ENCODE peak calls at places on chromosome 20, in ten cellular contexts. One of them, this sample, is unnamed.

GRCh38 chr20:24450646-24451376 is 18.6 kb upstream of the SYNDIG1 start:
- DNase-seq in H9: no peak
- DNase-seq in GM23248: no peak
- DNase-seq in SK-N-SH: no peak
- DNase-seq in hepatocyte: no peak
- DNase-seq in HCT116: no peak
- DNase-seq in fibroblast of lung: no peak
- DNase-seq in OCI-LY7: no peak
- DNase-seq in GM23338: no peak
- DNase-seq in astrocyte: no peak
- DNase-seq in this sample: no peak

GRCh38 chr20:6140947-6141346 is 18.1 kb upstream of the FERMT1 start:
- DNase-seq in astrocyte: no peak
- DNase-seq in fibroblast of lung: no peak
- DNase-seq in HCT116: no peak
- DNase-seq in H9: no peak
- DNase-seq in OCI-LY7: peak; percentile 5
- DNase-seq in GM23338: peak; percentile 52
- DNase-seq in hepatocyte: no peak
- DNase-seq in GM23248: peak; percentile 21
- DNase-seq in SK-N-SH: peak; percentile 22
- DNase-seq in this sample: no peak

GRCh38 chr20:10530883-10531282 is 95.8 kb downstream of the SLX4IP start:
- DNase-seq in fibroblast of lung: no peak
- DNase-seq in HCT116: no peak
- DNase-seq in astrocyte: no peak
- DNase-seq in hepatocyte: no peak
- DNase-seq in GM23248: no peak
- DNase-seq in GM23338: no peak
- DNase-seq in SK-N-SH: no peak
- DNase-seq in OCI-LY7: no peak
- DNase-seq in H9: no peak
- DNase-seq in this sample: no peak

GRCh38 chr20:60294627-60295026 is 336.4 kb downstream of the CDH26 start:
- DNase-seq in SK-N-SH: no peak
- DNase-seq in astrocyte: no peak
- DNase-seq in HCT116: no peak
- DNase-seq in OCI-LY7: no peak
- DNase-seq in H9: no peak
- DNase-seq in fibroblast of lung: no peak
- DNase-seq in GM23248: no peak
- DNase-seq in hepatocyte: no peak
- DNase-seq in GM23338: no peak
- DNase-seq in this sample: no peak

GRCh38 chr20:9478801-9479200 is 35.6 kb upstream of the LAMP5 start:
- DNase-seq in astrocyte: no peak
- DNase-seq in GM23338: no peak
- DNase-seq in SK-N-SH: no peak
- DNase-seq in hepatocyte: no peak
- DNase-seq in H9: no peak
- DNase-seq in GM23248: no peak
- DNase-seq in fibroblast of lung: no peak
- DNase-seq in OCI-LY7: no peak
- DNase-seq in HCT116: no peak
- DNase-seq in this sample: no peak

GRCh38 chr20:51386586-51386985 is 155.9 kb downstream of the NFATC2 start:
- DNase-seq in GM23338: no peak
- DNase-seq in HCT116: no peak
- DNase-seq in astrocyte: no peak
- DNase-seq in GM23248: no peak
- DNase-seq in hepatocyte: no peak
- DNase-seq in OCI-LY7: peak; percentile 53
- DNase-seq in H9: no peak
- DNase-seq in fibroblast of lung: no peak
- DNase-seq in SK-N-SH: no peak
- DNase-seq in this sample: no peak

GRCh38 chr20:51172558-51173428 is 149.9 kb upstream of the KCNG1 start:
- DNase-seq in fibroblast of lung: no peak
- DNase-seq in OCI-LY7: no peak
- DNase-seq in hepatocyte: no peak
- DNase-seq in HCT116: peak; percentile 41
- DNase-seq in SK-N-SH: no peak
- DNase-seq in GM23248: no peak
- DNase-seq in H9: peak; percentile 31
- DNase-seq in astrocyte: no peak
- DNase-seq in GM23338: peak; percentile 55
- DNase-seq in this sample: no peak

GRCh38 chr20:12057778-12058177 is 140.1 kb downstream of the BTBD3 start:
- DNase-seq in GM23338: peak; percentile 38
- DNase-seq in SK-N-SH: no peak
- DNase-seq in GM23248: no peak
- DNase-seq in fibroblast of lung: no peak
- DNase-seq in HCT116: no peak
- DNase-seq in hepatocyte: no peak
- DNase-seq in H9: peak; percentile 37
- DNase-seq in OCI-LY7: no peak
- DNase-seq in astrocyte: no peak
- DNase-seq in this sample: no peak

GRCh38 chr20:15060265-15061060 is 723.1 kb upstream of the FLRT3 start:
- DNase-seq in H9: no peak
- DNase-seq in astrocyte: no peak
- DNase-seq in SK-N-SH: no peak
- DNase-seq in GM23248: no peak
- DNase-seq in GM23338: no peak
- DNase-seq in hepatocyte: no peak
- DNase-seq in fibroblast of lung: no peak
- DNase-seq in HCT116: no peak
- DNase-seq in OCI-LY7: no peak
- DNase-seq in this sample: no peak

GRCh38 chr20:38873050-38873581 is 53.1 kb upstream of the FAM83D start:
- DNase-seq in H9: no peak
- DNase-seq in GM23248: no peak
- DNase-seq in hepatocyte: no peak
- DNase-seq in HCT116: no peak
- DNase-seq in astrocyte: no peak
- DNase-seq in OCI-LY7: peak; percentile 73
- DNase-seq in SK-N-SH: no peak
- DNase-seq in GM23338: no peak
- DNase-seq in fibroblast of lung: no peak
- DNase-seq in this sample: no peak

GRCh38 chr20:38872491-38873049 is 53.6 kb upstream of the FAM83D start:
- DNase-seq in hepatocyte: no peak
- DNase-seq in GM23338: no peak
- DNase-seq in H9: no peak
- DNase-seq in SK-N-SH: no peak
- DNase-seq in OCI-LY7: peak; percentile 32
- DNase-seq in GM23248: no peak
- DNase-seq in fibroblast of lung: no peak
- DNase-seq in astrocyte: no peak
- DNase-seq in HCT116: no peak
- DNase-seq in this sample: no peak

GRCh38 chr20:38877483-38877882 is 48.7 kb upstream of the FAM83D start:
- DNase-seq in HCT116: no peak
- DNase-seq in astrocyte: no peak
- DNase-seq in OCI-LY7: no peak
- DNase-seq in hepatocyte: no peak
- DNase-seq in fibroblast of lung: no peak
- DNase-seq in SK-N-SH: no peak
- DNase-seq in H9: no peak
- DNase-seq in GM23248: no peak
- DNase-seq in GM23338: no peak
- DNase-seq in this sample: no peak

GRCh38 chr20:38874460-38875169 is 51.6 kb upstream of the FAM83D start:
- DNase-seq in OCI-LY7: peak; percentile 71
- DNase-seq in GM23248: no peak
- DNase-seq in fibroblast of lung: no peak
- DNase-seq in hepatocyte: no peak
- DNase-seq in H9: no peak
- DNase-seq in SK-N-SH: no peak
- DNase-seq in HCT116: no peak
- DNase-seq in astrocyte: no peak
- DNase-seq in GM23338: no peak
- DNase-seq in this sample: no peak

DNA sequence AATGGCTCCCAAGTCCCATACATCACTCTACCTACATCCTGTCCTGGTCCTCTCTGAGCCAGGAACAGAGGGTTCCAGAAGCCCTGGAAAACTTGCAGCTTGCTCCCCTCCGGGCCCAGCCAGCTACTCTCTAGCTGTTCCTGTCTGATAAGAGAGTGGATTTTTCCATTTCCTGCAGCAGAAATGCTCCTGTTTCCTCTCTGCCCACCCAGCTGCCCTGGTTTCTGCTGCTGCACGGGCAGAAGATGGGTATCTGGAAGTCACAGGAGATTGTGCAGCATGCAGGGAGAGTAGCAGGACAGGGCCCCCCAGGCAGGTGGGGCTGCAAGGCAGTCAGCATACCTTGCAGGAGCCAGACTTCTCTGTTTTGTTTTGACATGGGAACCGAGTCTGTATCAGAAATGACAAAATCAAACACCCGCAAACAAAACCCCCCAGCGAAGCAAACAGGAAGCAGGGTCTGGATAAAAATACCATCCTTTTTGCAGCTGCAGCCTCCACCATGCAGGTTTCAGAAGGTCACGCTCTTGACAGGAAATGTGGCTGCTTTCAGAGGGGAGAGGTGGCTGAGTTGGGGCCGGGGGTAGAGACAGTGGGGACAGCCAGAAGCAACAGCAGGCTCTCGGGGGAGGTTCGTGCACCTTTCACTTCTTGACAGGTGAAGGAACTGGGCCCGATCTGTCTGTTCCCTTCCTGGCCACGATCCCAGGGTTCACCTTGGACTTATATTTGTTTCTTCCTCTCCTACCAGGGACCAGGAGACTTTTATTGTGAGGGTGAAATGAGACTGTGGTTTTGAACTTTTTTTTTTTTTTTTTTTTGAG is 50.8 kb upstream of the FAM83D start:
- DNase-seq in OCI-LY7: peak; percentile 97
- DNase-seq in GM23338: no peak
- DNase-seq in fibroblast of lung: no peak
- DNase-seq in H9: no peak
- DNase-seq in HCT116: no peak
- DNase-seq in SK-N-SH: peak; percentile 74
- DNase-seq in GM23248: no peak
- DNase-seq in hepatocyte: no peak
- DNase-seq in astrocyte: no peak
- DNase-seq in this sample: no peak
- H3K79me2 ChIP-seq in OCI-LY7: peaks cover 64% of the 10 kb centered on the region
- H3K79me2 ChIP-seq in GM23338: no peaks in the 10 kb centered on the region
- H3K79me2 ChIP-seq in fibroblast of lung: no peaks in the 10 kb centered on the region
- H3K79me2 ChIP-seq in H9: no peaks in the 10 kb centered on the region
- H3K79me2 ChIP-seq in HCT116: no peaks in the 10 kb centered on the region
- H3K79me2 ChIP-seq in SK-N-SH: no peaks in the 10 kb centered on the region
- H3K79me2 ChIP-seq in GM23248: no peaks in the 10 kb centered on the region
- H3K79me2 ChIP-seq in hepatocyte: no peaks in the 10 kb centered on the region
- H3K79me2 ChIP-seq in astrocyte: no peaks in the 10 kb centered on the region
- H3K79me2 ChIP-seq in this sample: no peaks in the 10 kb centered on the region

DNA sequence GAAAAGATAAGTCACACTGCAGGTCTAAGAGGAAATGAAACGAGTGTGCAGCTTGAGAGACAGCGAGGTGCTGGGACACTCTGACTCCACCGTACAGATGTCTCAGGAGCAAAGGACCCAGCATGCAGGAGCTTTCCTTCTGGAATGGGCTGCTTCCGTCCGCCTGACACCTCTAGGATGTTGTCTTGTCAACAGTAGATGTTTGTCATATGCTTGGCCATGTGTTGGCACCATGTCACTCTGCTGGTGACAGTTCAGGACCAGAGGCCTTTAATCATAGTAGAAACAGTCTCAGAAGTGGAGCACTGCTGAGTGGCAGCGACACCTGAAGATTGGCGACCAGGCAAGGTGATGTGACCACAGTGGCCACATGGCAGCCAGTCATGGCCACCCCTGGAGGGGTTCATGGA is 46.7 kb downstream of the SLC24A3 start:
- DNase-seq in H9: peak; percentile 12
- DNase-seq in fibroblast of lung: no peak
- DNase-seq in OCI-LY7: no peak
- DNase-seq in hepatocyte: no peak
- DNase-seq in GM23338: no peak
- DNase-seq in HCT116: no peak
- DNase-seq in SK-N-SH: no peak
- DNase-seq in GM23248: no peak
- DNase-seq in astrocyte: no peak
- DNase-seq in this sample: no peak
- H2AFZ ChIP-seq in H9: no peak overlapping the region
- H2AFZ ChIP-seq in fibroblast of lung: no peak overlapping the region
- H2AFZ ChIP-seq in OCI-LY7: no peak overlapping the region
- H2AFZ ChIP-seq in hepatocyte: no peak overlapping the region
- H2AFZ ChIP-seq in GM23338: no peak overlapping the region
- H2AFZ ChIP-seq in HCT116: no peak overlapping the region
- H2AFZ ChIP-seq in SK-N-SH: no peak overlapping the region
- H2AFZ ChIP-seq in GM23248: no peak overlapping the region
- H2AFZ ChIP-seq in astrocyte: no peak overlapping the region
- H2AFZ ChIP-seq in this sample: no peak overlapping the region

DNA sequence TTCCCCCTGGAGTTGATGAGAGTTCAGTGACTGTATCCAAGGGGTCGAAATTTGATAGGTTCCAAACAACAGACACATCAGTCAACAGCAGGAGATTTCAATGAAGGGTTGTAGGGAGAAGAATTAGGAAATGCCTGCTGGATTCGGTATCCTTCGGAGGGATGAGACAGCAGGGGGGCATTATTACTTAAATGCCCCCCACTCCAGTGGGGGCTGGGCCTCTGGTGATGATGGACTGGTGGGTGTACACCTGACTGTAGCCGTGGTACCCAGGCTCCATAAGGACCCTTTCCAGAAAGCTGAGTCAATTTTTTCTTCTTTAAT is 41.2 kb downstream of the ZMYND8 start:
- DNase-seq in fibroblast of lung: peak; percentile 48
- DNase-seq in OCI-LY7: no peak
- DNase-seq in SK-N-SH: no peak
- DNase-seq in HCT116: no peak
- DNase-seq in hepatocyte: no peak
- DNase-seq in astrocyte: no peak
- DNase-seq in GM23248: peak; percentile 72
- DNase-seq in H9: no peak
- DNase-seq in GM23338: peak; percentile 62
- DNase-seq in this sample: no peak
- H3K79me2 ChIP-seq in fibroblast of lung: peaks cover 53% of the 10 kb centered on the region
- H3K79me2 ChIP-seq in OCI-LY7: peaks cover 95% of the 10 kb centered on the region
- H3K79me2 ChIP-seq in SK-N-SH: peaks cover 96% of the 10 kb centered on the region
- H3K79me2 ChIP-seq in HCT116: peaks cover 95% of the 10 kb centered on the region
- H3K79me2 ChIP-seq in hepatocyte: peaks cover 79% of the 10 kb centered on the region
- H3K79me2 ChIP-seq in astrocyte: peaks cover 64% of the 10 kb centered on the region
- H3K79me2 ChIP-seq in GM23248: peaks cover 63% of the 10 kb centered on the region
- H3K79me2 ChIP-seq in H9: peaks cover 40% of the 10 kb centered on the region
- H3K79me2 ChIP-seq in GM23338: peaks cover 69% of the 10 kb centered on the region
- H3K79me2 ChIP-seq in this sample: peaks cover 59% of the 10 kb centered on the region

DNA sequence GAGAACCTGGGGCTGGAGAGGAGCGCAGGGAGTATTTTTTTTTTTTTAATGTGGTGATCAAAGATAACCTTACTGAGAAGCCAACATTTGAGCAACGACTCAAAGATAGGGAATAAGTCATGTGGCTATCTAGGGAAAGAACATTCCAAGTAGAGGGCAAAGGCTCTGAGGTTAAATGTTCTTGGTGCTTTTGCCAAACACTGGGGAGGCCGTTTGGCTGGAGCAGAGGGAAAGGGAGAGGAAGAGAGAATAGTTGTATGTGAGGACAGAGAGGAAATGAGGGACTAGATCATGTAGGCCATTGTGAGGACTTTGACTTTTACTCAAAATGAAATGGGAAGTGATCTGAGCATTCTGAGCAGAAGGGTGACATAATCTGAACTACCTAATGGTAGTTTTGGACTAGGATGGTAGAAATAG is 27.8 kb downstream of the ACSS2 start:
- DNase-seq in SK-N-SH: no peak
- DNase-seq in HCT116: no peak
- DNase-seq in astrocyte: no peak
- DNase-seq in OCI-LY7: no peak
- DNase-seq in GM23338: no peak
- DNase-seq in H9: no peak
- DNase-seq in hepatocyte: no peak
- DNase-seq in GM23248: no peak
- DNase-seq in fibroblast of lung: no peak
- DNase-seq in this sample: no peak
- H2AFZ ChIP-seq in SK-N-SH: no peak overlapping the region
- H2AFZ ChIP-seq in HCT116: no peak overlapping the region
- H2AFZ ChIP-seq in astrocyte: no peak overlapping the region
- H2AFZ ChIP-seq in OCI-LY7: no peak overlapping the region
- H2AFZ ChIP-seq in GM23338: no peak overlapping the region
- H2AFZ ChIP-seq in H9: no peak overlapping the region
- H2AFZ ChIP-seq in hepatocyte: no peak overlapping the region
- H2AFZ ChIP-seq in GM23248: no peak overlapping the region
- H2AFZ ChIP-seq in fibroblast of lung: no peak overlapping the region
- H2AFZ ChIP-seq in this sample: no peak overlapping the region

This sample was measured in osteoblast.